ENCODE peak calls at places on chromosome 3, in nine cellular contexts. I is posterior vena cava; F is non-pigmented ciliary epithelial cell; M is psoas muscle; X is NCI-H2081 treated with DMSO at 0.1 percent for 48 hours; C is NCI-H460; S is CD4-positive, CD25-positive, alpha-beta regulatory T cell; W is HS-27A; Y is A549. D is an unnamed sample.

GRCh38 chr3:94303897-94304296 is 241.0 kb downstream of the NSUN3 start:
- DNase-seq in I (no peak), W (peak), F (no peak), S (no peak), M (no peak), C (no peak), X (no peak), Y (no peak), D (no peak)

GRCh38 chr3:50617096-50617791 is at the start of gene MAPKAPK3:
- DNase-seq in M (peak), S (no peak), W (no peak), F (no peak), I (peak), Y (no peak), X (no peak), C (no peak), D (no peak)

GRCh38 chr3:40337136-40338108 is 27.9 kb downstream of the EIF1B start:
- DNase-seq in F (no peak), C (no peak), W (no peak), Y (no peak), X (no peak), I (no peak), M (no peak), S (no peak), D (no peak)

GRCh38 chr3:36700537-36701248 is 63.7 kb downstream of the DCLK3 start:
- DNase-seq in M (peak), I (no peak), C (peak), W (no peak), F (no peak), X (peak), S (peak), Y (peak), D (peak)

GRCh38 chr3:131540143-131540542 is 37.4 kb upstream of the MRPL3 start:
- DNase-seq in F (no peak), X (no peak), W (no peak), Y (no peak), C (no peak), S (no peak), I (no peak), M (no peak), D (no peak)

GRCh38 chr3:174441588-174442316 is 417.4 kb upstream of the NAALADL2 start:
- DNase-seq in I (no peak), X (no peak), C (peak), Y (no peak), F (no peak), W (peak), M (no peak), S (no peak), D (no peak)

GRCh38 chr3:13890377-13891016 is 10.6 kb upstream of the WNT7A start:
- DNase-seq in Y (no peak), C (no peak), S (peak), F (no peak), W (no peak), I (no peak), X (no peak), M (peak), D (no peak)

GRCh38 chr3:112117826-112118571 is 15.0 kb downstream of the GCSAM start:
- DNase-seq in C (no peak), X (no peak), W (no peak), F (no peak), S (no peak), I (no peak), M (no peak), Y (no peak), D (no peak)

GRCh38 chr3:119220970-119221667 is 19.6 kb downstream of the B4GALT4 start:
- DNase-seq in F (no peak), I (no peak), S (no peak), M (no peak), Y (no peak), X (no peak), C (no peak), W (no peak), D (no peak)

GRCh38 chr3:135218782-135219181 is 423.7 kb downstream of the EPHB1 start:
- DNase-seq in I (no peak), F (no peak), C (no peak), S (no peak), M (no peak), X (no peak), W (no peak), Y (no peak), D (no peak)

GRCh38 chr3:21894459-21895083 is 143.6 kb upstream of the ZNF385D start:
- DNase-seq in Y (peak), I (no peak), F (no peak), C (peak), M (no peak), X (no peak), S (no peak), W (no peak), D (no peak)

GRCh38 chr3:188877381-188877780 is 294.4 kb upstream of the TPRG1 start:
- DNase-seq in F (no peak), S (no peak), C (no peak), X (no peak), M (no peak), W (no peak), I (no peak), Y (no peak), D (no peak)

GRCh38 chr3:104715972-104716371 is 650.7 kb upstream of the ALCAM start:
- DNase-seq in W (no peak), S (no peak), I (no peak), Y (no peak), F (no peak), C (no peak), M (no peak), X (no peak), D (no peak)

GRCh38 chr3:44987318-44987717 is 11.3 kb downstream of the EXOSC7 start:
- DNase-seq in F (no peak), Y (no peak), I (no peak), M (no peak), W (no peak), X (no peak), C (no peak), S (no peak), D (no peak)

D was measured in Panc1.